ENCODE peak calls at places on chromosomes 3 and 15, in four cellular contexts. One of them, this sample, is unnamed.

GRCh38 chr3:159776779-159777178 is 211.9 kb upstream of the IL12A start:
- DNase-seq in HepG2: no peak
- DNase-seq in K562: no peak
- DNase-seq in GM12878: no peak
- DNase-seq in this sample: no peak

GRCh38 chr3:163779396-163780344 is 1298.6 kb downstream of the SI start:
- DNase-seq in K562: no peak
- DNase-seq in GM12878: no peak
- DNase-seq in HepG2: peak
- DNase-seq in this sample: no peak

GRCh38 chr3:16300881-16301359 is 35.9 kb downstream of the OXNAD1 start:
- DNase-seq in K562: no peak
- DNase-seq in GM12878: peak
- DNase-seq in HepG2: no peak
- DNase-seq in this sample: no peak

GRCh38 chr15:67225336-67225735 is 29.1 kb downstream of the AAGAB start:
- DNase-seq in GM12878: no peak
- DNase-seq in K562: no peak
- DNase-seq in HepG2: no peak
- DNase-seq in this sample: no peak

GRCh38 chr15:82183121-82184031 is 79.2 kb downstream of the EFL1 start:
- DNase-seq in K562: no peak
- DNase-seq in GM12878: no peak
- DNase-seq in HepG2: no peak
- DNase-seq in this sample: no peak

GRCh38 chr3:170038434-170039110 is 777 bp downstream of the GPR160 start:
- DNase-seq in HepG2: no peak
- DNase-seq in GM12878: no peak
- DNase-seq in K562: no peak
- DNase-seq in this sample: no peak

GRCh38 chr15:58568157-58568571 is 136.4 kb downstream of the LIPC start:
- DNase-seq in K562: no peak
- DNase-seq in GM12878: no peak
- DNase-seq in HepG2: no peak
- DNase-seq in this sample: no peak

GRCh38 chr3:14210281-14210670 is 31.7 kb downstream of the LSM3 start:
- DNase-seq in GM12878: no peak
- DNase-seq in K562: no peak
- DNase-seq in HepG2: no peak
- DNase-seq in this sample: no peak

GRCh38 chr3:57826952-57827723 is 71.0 kb downstream of the SLMAP start:
- DNase-seq in GM12878: no peak
- DNase-seq in HepG2: peak
- DNase-seq in K562: no peak
- DNase-seq in this sample: no peak

GRCh38 chr15:85044251-85044853 is 62.7 kb downstream of the PDE8A start:
- DNase-seq in HepG2: peak
- DNase-seq in K562: peak
- DNase-seq in GM12878: peak
- DNase-seq in this sample: peak

GRCh38 chr15:22253676-22254408 is 173.5 kb downstream of the OR4M2 start:
- DNase-seq in GM12878: peak
- DNase-seq in HepG2: no peak
- DNase-seq in K562: no peak
- DNase-seq in this sample: no peak

GRCh38 chr3:69276884-69277283 is 109.0 kb downstream of the FRMD4B start:
- DNase-seq in HepG2: no peak
- DNase-seq in K562: no peak
- DNase-seq in GM12878: no peak
- DNase-seq in this sample: no peak

GRCh38 chr15:91478717-91479191 is 374.8 kb upstream of the SLCO3A1 start:
- DNase-seq in HepG2: no peak
- DNase-seq in GM12878: no peak
- DNase-seq in K562: peak
- DNase-seq in this sample: no peak

GRCh38 chr15:24784506-24784905 is 108.9 kb downstream of the NPAP1 start:
- DNase-seq in GM12878: no peak
- DNase-seq in K562: no peak
- DNase-seq in HepG2: no peak
- DNase-seq in this sample: no peak

GRCh38 chr3:16410659-16411058 is 102.8 kb downstream of the RFTN1 start:
- DNase-seq in K562: no peak
- DNase-seq in GM12878: no peak
- DNase-seq in HepG2: no peak
- DNase-seq in this sample: no peak

GRCh38 chr15:26889298-26889898 is 22.5 kb downstream of the GABRA5 start:
- DNase-seq in HepG2: peak
- DNase-seq in K562: peak
- DNase-seq in GM12878: peak
- DNase-seq in this sample: peak

GRCh38 chr15:79812536-79812935 is 84.3 kb downstream of the MTHFS start:
- DNase-seq in GM12878: no peak
- DNase-seq in K562: no peak
- DNase-seq in HepG2: no peak
- DNase-seq in this sample: no peak

GRCh38 chr15:58228708-58229107 is 90.5 kb downstream of the AQP9 start:
- DNase-seq in K562: no peak
- DNase-seq in HepG2: no peak
- DNase-seq in GM12878: no peak
- DNase-seq in this sample: no peak

GRCh38 chr3:71680588-71680987 is 44.6 kb downstream of the EIF4E3 start:
- DNase-seq in HepG2: no peak
- DNase-seq in K562: no peak
- DNase-seq in GM12878: no peak
- DNase-seq in this sample: no peak

GRCh38 chr3:147699175-147699838 is 290.1 kb downstream of the ZIC1 start:
- DNase-seq in GM12878: no peak
- DNase-seq in K562: no peak
- DNase-seq in HepG2: no peak
- DNase-seq in this sample: no peak

GRCh38 chr3:54987719-54988118 is 59.9 kb upstream of the LRTM1 start:
- DNase-seq in HepG2: no peak
- DNase-seq in K562: no peak
- DNase-seq in GM12878: no peak
- DNase-seq in this sample: no peak

GRCh38 chr3:63824309-63824708 is 5.2 kb downstream of the C3orf49 start:
- DNase-seq in GM12878: no peak
- DNase-seq in K562: no peak
- DNase-seq in HepG2: no peak
- DNase-seq in this sample: no peak

GRCh38 chr15:101014921-101015841 is 96.0 kb downstream of the LRRK1 start:
- DNase-seq in K562: peak
- DNase-seq in GM12878: peak
- DNase-seq in HepG2: peak
- DNase-seq in this sample: peak

GRCh38 chr15:56759450-56759845 is 26.1 kb upstream of the ZNF280D start:
- DNase-seq in GM12878: no peak
- DNase-seq in HepG2: no peak
- DNase-seq in K562: no peak
- DNase-seq in this sample: no peak

GRCh38 chr15:101167791-101168462 is 83.9 kb downstream of the CHSY1 start:
- DNase-seq in GM12878: no peak
- DNase-seq in K562: peak
- DNase-seq in HepG2: peak
- DNase-seq in this sample: no peak

GRCh38 chr3:38039899-38040261 is 872 bp downstream of the DLEC1 start:
- DNase-seq in K562: peak
- DNase-seq in HepG2: no peak
- DNase-seq in GM12878: peak
- DNase-seq in this sample: no peak

GRCh38 chr3:197512691-197513571 is 42.8 kb downstream of the BDH1 start:
- DNase-seq in HepG2: no peak
- DNase-seq in K562: no peak
- DNase-seq in GM12878: no peak
- DNase-seq in this sample: no peak

GRCh38 chr3:72973786-72974185 is 22.8 kb upstream of the PPP4R2 start:
- DNase-seq in K562: no peak
- DNase-seq in GM12878: no peak
- DNase-seq in HepG2: no peak
- DNase-seq in this sample: no peak

GRCh38 chr3:59809016-59809415 is 759.2 kb upstream of the CFAP20DC start:
- DNase-seq in K562: no peak
- DNase-seq in GM12878: no peak
- DNase-seq in HepG2: no peak
- DNase-seq in this sample: no peak

DNA sequence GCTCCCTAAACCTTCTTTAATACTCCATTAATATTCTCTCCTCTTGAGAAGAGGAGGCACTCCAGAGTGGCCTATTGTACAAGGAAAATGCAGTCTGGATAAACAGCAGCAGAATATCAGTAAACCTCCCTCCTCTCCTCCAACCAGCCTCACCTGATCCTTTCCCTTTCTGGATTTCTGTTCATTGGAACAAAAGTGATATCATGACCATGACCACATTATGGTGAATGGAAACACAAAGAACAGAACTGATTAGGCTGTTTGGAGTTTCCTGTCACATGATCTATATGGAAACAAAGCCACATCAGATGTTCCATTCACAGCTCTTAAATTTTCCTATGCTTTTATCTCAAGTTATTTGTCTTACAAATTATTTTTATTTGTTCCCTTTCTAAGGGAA is 14.6 kb downstream of the C2CD4B start:
- DNase-seq in K562: no peak
- DNase-seq in HepG2: no peak
- DNase-seq in GM12878: no peak
- DNase-seq in this sample: no peak
- TF ChIP-seq NFIC in K562: no peak
- TF ChIP-seq NFIC in HepG2: no peak
- TF ChIP-seq NFIC in GM12878: no peak
- TF ChIP-seq NFIC in this sample: no peak

GRCh38 chr3:141410861-141411771 is 42.8 kb downstream of the ZBTB38 start:
- DNase-seq in GM12878: no peak
- DNase-seq in HepG2: no peak
- DNase-seq in K562: no peak
- DNase-seq in this sample: no peak
- TF ChIP-seq YY1 in GM12878: peak
- TF ChIP-seq YY1 in HepG2: no peak
- TF ChIP-seq YY1 in K562: no peak
- TF ChIP-seq YY1 in this sample: no peak

GRCh38 chr15:92510163-92510882 is 116.6 kb downstream of the ST8SIA2 start:
- DNase-seq in HepG2: no peak
- DNase-seq in K562: no peak
- DNase-seq in GM12878: no peak
- DNase-seq in this sample: no peak
- TF ChIP-seq RAD21 in HepG2: no peak
- TF ChIP-seq RAD21 in K562: no peak
- TF ChIP-seq RAD21 in GM12878: no peak
- TF ChIP-seq RAD21 in this sample: no peak

DNA sequence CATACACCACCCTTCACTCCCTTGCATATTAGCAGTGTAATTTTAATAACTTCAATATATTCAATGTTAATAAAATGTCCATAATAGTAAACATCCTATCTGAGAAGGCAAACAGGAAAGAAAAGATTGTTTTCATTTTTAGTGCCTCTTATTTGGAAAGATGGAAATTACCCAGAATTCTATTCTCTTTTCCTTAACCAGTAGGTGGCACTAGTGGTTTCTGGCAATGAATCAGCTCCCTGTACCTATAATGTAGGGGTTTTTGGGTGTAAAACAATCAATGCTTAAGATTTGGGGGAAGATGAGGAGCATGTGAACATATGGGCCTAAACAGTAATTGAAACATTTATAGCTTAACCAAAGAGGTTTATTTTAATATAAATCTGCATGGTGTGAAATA is 5.7 kb upstream of the SEMA6D start:
- DNase-seq in K562: no peak
- DNase-seq in GM12878: no peak
- DNase-seq in HepG2: peak
- DNase-seq in this sample: peak
- TF ChIP-seq NFIC in K562: no peak
- TF ChIP-seq NFIC in GM12878: no peak
- TF ChIP-seq NFIC in HepG2: no peak
- TF ChIP-seq NFIC in this sample: no peak

DNA sequence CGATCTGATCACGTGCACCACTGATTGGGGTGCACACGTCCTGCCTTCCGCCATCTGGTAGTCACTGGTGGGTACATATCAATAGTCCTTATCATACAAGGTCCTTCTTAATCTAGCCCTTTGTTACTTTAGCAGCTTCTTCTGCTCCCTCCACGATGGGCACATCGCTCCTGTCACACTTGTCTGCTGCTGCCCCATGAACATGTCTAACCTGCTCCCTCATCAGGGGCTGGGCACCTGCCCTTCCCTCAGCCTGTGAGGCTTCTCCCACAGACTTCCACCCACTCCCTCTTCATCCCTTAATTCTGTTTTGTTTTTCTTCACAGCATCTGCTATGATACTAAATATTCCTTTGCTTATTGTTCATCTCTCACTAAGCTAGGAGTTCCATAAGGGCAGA is 82.5 kb downstream of the UACA start:
- DNase-seq in GM12878: no peak
- DNase-seq in HepG2: no peak
- DNase-seq in K562: no peak
- DNase-seq in this sample: no peak
- TF ChIP-seq YY1 in GM12878: no peak
- TF ChIP-seq YY1 in HepG2: no peak
- TF ChIP-seq YY1 in K562: no peak
- TF ChIP-seq YY1 in this sample: no peak

GRCh38 chr3:127786358-127787070 is 35.8 kb downstream of the MGLL start:
- DNase-seq in K562: no peak
- DNase-seq in GM12878: no peak
- DNase-seq in HepG2: no peak
- DNase-seq in this sample: peak
- TF ChIP-seq RAD21 in K562: no peak
- TF ChIP-seq RAD21 in GM12878: no peak
- TF ChIP-seq RAD21 in HepG2: no peak
- TF ChIP-seq RAD21 in this sample: peak

DNA sequence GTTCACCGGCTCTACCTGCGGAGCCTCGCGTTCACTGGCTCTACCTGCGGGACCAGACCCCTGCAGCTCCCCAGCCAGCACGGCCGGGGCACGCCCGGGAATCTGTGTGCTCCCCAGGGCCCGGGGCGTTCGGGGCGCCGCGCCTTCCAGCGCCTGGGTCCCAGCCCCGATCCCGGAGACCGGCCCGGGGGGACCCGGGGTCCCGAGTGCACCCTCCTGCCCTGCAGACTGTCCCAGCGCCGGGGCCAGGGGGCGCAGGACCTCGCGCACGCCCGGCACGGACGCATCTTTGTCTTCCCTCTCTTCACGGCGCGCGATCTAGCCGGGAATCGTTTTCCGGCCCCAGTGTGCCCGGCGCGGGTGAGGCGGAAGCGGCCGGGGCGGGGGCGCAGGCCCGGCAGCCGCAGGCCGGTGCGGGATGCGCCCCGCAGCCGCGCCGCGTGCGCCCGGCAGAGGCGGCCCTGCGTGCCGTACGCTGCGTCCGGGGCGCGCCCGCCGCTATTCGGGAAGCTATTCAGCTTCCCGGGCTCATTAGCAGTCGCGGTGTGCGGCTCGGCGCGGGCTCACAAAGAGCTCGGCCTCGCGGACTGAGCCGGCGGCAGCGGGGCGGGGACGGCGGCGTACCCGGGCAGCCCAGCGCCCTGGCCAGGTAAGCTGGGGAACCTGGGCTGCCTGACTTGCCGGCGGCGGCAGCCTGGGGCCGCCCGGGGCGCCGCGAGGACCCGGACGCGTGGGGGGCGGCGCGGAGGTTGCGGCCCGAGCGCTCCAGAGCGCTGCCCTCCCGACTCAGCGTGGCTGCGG is at the start of gene APBA2:
- DNase-seq in GM12878: no peak
- DNase-seq in K562: peak
- DNase-seq in HepG2: no peak
- DNase-seq in this sample: peak
- TF ChIP-seq NFIC in GM12878: no peak
- TF ChIP-seq NFIC in K562: no peak
- TF ChIP-seq NFIC in HepG2: no peak
- TF ChIP-seq NFIC in this sample: no peak

This sample was measured in SK-N-SH.